ENCODE peak calls at places on chromosomes 16 and 17, in eight cellular contexts. G is NCI-H460; W is activated CD4-positive, alpha-beta T cell treated with anti-CD3 and anti-CD28 coated beads, Interleukin-2, amount 50 U/mL, for 1 hour; R is EL; B is RWPE1; A is NCI-H2171 treated with DMSO at 0.1 percent for 48 hours; X is stimulated activated CD8-positive, alpha-beta memory T cell treated with anti-CD3 and anti-CD28 coated beads, Interleukin-2, amount 100 ng/mL, for 1 hour; Q is activated naive CD4-positive, alpha-beta T cell. H is an unnamed sample.

GRCh38 chr17:14838567-14838966 is 426.6 kb downstream of the PMP22 start:
- DNase-seq in G (no peak), W (no peak), R (peak), B (no peak), A (no peak), X (no peak), Q (no peak), H (no peak)

GRCh38 chr17:83080641-83081560 is 1.5 kb downstream of the METRNL start:
- DNase-seq in G (no peak), W (peak), R (peak), B (no peak), A (no peak), X (no peak), Q (no peak), H (peak)

GRCh38 chr17:69516911-69517310 is 102.4 kb downstream of the MAP2K6 start:
- DNase-seq in G (no peak), W (no peak), R (peak), B (no peak), A (no peak), X (no peak), Q (no peak), H (peak)

GRCh38 chr16:68395167-68395786 is 53.0 kb downstream of the SMPD3 start:
- DNase-seq in G (no peak), W (no peak), R (no peak), B (no peak), A (no peak), X (no peak), Q (no peak), H (no peak)

GRCh38 chr17:68427575-68427974 is 29.7 kb downstream of the WIPI1 start:
- DNase-seq in G (no peak), W (no peak), R (no peak), B (no peak), A (no peak), X (no peak), Q (no peak), H (no peak)

GRCh38 chr16:58883131-58883530 is 149.0 kb upstream of the GOT2 start:
- DNase-seq in G (no peak), W (no peak), R (no peak), B (no peak), A (no peak), X (no peak), Q (no peak), H (no peak)

GRCh38 chr16:65510850-65511249 is 389.0 kb upstream of the CDH11 start:
- DNase-seq in G (no peak), W (no peak), R (peak), B (no peak), A (no peak), X (no peak), Q (no peak), H (no peak)

GRCh38 chr17:57166803-57167202 is 81.8 kb downstream of the AKAP1 start:
- DNase-seq in G (no peak), W (no peak), R (no peak), B (peak), A (no peak), X (no peak), Q (no peak), H (no peak)

GRCh38 chr16:56649820-56650219 is 1.9 kb upstream of the MT1B start:
- DNase-seq in G (no peak), W (no peak), R (no peak), B (peak), A (no peak), X (no peak), Q (no peak), H (no peak)

GRCh38 chr16:46496701-46497100 is 124.5 kb downstream of the SHCBP1 start:
- DNase-seq in G (no peak), W (no peak), R (no peak), B (no peak), A (no peak), X (no peak), Q (no peak), H (no peak)

GRCh38 chr17:21511368-21512195 is 135.4 kb downstream of the KCNJ12 start:
- DNase-seq in G (peak), W (peak), R (peak), B (peak), A (peak), X (peak), Q (peak), H (peak)

GRCh38 chr17:79840989-79841286 is 1.7 kb upstream of the CBX4 start:
- DNase-seq in G (no peak), W (no peak), R (no peak), B (no peak), A (no peak), X (no peak), Q (no peak), H (no peak)

GRCh38 chr17:44655983-44656700 is at the start of gene MEIOC:
- DNase-seq in G (no peak), W (peak), R (peak), B (peak), A (peak), X (no peak), Q (no peak), H (peak)

GRCh38 chr16:66058181-66058580 is 308.3 kb upstream of the CDH5 start:
- DNase-seq in G (no peak), W (no peak), R (peak), B (no peak), A (no peak), X (no peak), Q (no peak), H (no peak)

GRCh38 chr17:27343294-27343693 is 49.4 kb downstream of the WSB1 start:
- DNase-seq in G (no peak), W (no peak), R (no peak), B (no peak), A (no peak), X (no peak), Q (no peak), H (no peak)

GRCh38 chr17:77914440-77915254 is 43.9 kb upstream of the TNRC6C start:
- DNase-seq in G (no peak), W (no peak), R (no peak), B (peak), A (peak), X (no peak), Q (no peak), H (no peak)

GRCh38 chr17:82400830-82401229 is 17.3 kb upstream of the HEXD start:
- DNase-seq in G (no peak), W (peak), R (no peak), B (no peak), A (no peak), X (peak), Q (no peak), H (peak)

GRCh38 chr17:41058741-41059140 is 1.2 kb downstream of the KRTAP2-3 start:
- DNase-seq in G (no peak), W (no peak), R (peak), B (no peak), A (no peak), X (no peak), Q (no peak), H (no peak)

GRCh38 chr17:4519361-4519788 is 20.7 kb downstream of the SPNS2 start:
- DNase-seq in G (no peak), W (no peak), R (no peak), B (no peak), A (no peak), X (no peak), Q (no peak), H (no peak)

GRCh38 chr16:59597269-59597668 is 863.2 kb upstream of the GOT2 start:
- DNase-seq in G (no peak), W (no peak), R (peak), B (no peak), A (no peak), X (no peak), Q (no peak), H (no peak)

GRCh38 chr17:2697611-2698162 is 13.9 kb downstream of the CLUH start:
- DNase-seq in G (no peak), W (no peak), R (no peak), B (no peak), A (no peak), X (no peak), Q (no peak), H (no peak)

GRCh38 chr17:31321481-31321880 is at the start of gene EVI2A:
- DNase-seq in G (no peak), W (peak), R (peak), B (no peak), A (no peak), X (peak), Q (no peak), H (peak)

GRCh38 chr17:20825539-20825938 is 217.3 kb downstream of the USP22 start:
- DNase-seq in G (no peak), W (no peak), R (no peak), B (no peak), A (no peak), X (no peak), Q (no peak), H (no peak)

GRCh38 chr17:79923974-79924638 is 84.9 kb upstream of the CBX4 start:
- DNase-seq in G (peak), W (peak), R (peak), B (no peak), A (no peak), X (no peak), Q (no peak), H (no peak)

GRCh38 chr17:8835106-8835505 is 32.4 kb downstream of the PIK3R6 start:
- DNase-seq in G (no peak), W (no peak), R (no peak), B (no peak), A (no peak), X (no peak), Q (no peak), H (no peak)

GRCh38 chr16:85361441-85362118 is 249.3 kb upstream of the CIBAR2 start:
- DNase-seq in G (no peak), W (no peak), R (no peak), B (no peak), A (no peak), X (no peak), Q (no peak), H (no peak)

GRCh38 chr16:69346683-69347082 is 4.9 kb downstream of the TMED6 start:
- DNase-seq in G (no peak), W (no peak), R (no peak), B (no peak), A (no peak), X (no peak), Q (no peak), H (no peak)

GRCh38 chr16:48432136-48432535 is 46.9 kb upstream of the SIAH1 start:
- DNase-seq in G (no peak), W (no peak), R (no peak), B (no peak), A (no peak), X (no peak), Q (no peak), H (peak)

GRCh38 chr16:70294385-70295029 is 4.5 kb upstream of the DDX19B start:
- DNase-seq in G (no peak), W (no peak), R (no peak), B (no peak), A (no peak), X (no peak), Q (no peak), H (no peak)

H was measured in germinal center.